ENCODE peak calls at places on chromosome 15, in five cellular contexts. L is sigmoid colon; K is activated CD8-positive, alpha-beta memory T cell treated with anti-CD3 and anti-CD28 coated beads for 24 hours; E is nucleus accumbens; X is naive B cell. W is an unnamed sample.
A peak's percentile ranks its signal among the peaks of the same experiment; 100 is the strongest.

GRCh38 chr15:45377630-45378148 is 655 bp downstream of the GATM start:
- DNase-seq in K (peak; percentile 59), X (no peak), L (peak; percentile 77), E (peak; percentile 66), W (peak; percentile 72)

GRCh38 chr15:50354838-50355611 is at the start of gene GABPB1:
- DNase-seq in L (peak; percentile 92), K (peak; percentile 97), X (peak; percentile 90), E (peak; percentile 94), W (peak; percentile 88)

GRCh38 chr15:50764331-50765201 is 940 bp downstream of the SPPL2A start:
- DNase-seq in L (no peak), K (peak; percentile 50), X (peak; percentile 39), E (no peak), W (peak; percentile 5)

GRCh38 chr15:78626611-78627010 is 5.8 kb upstream of the CHRNA3 start:
- DNase-seq in E (no peak), X (no peak), K (no peak), L (no peak), W (no peak)

GRCh38 chr15:66390670-66391069 is 4.0 kb downstream of the MAP2K1 start:
- DNase-seq in X (peak; percentile 69), K (no peak), E (no peak), L (no peak), W (peak; percentile 67)

GRCh38 chr15:72698938-72699337 is 12.9 kb downstream of the BBS4 start:
- DNase-seq in L (no peak), X (no peak), E (no peak), K (no peak), W (no peak)

GRCh38 chr15:61681676-61682075 is 378.6 kb downstream of the VPS13C start:
- DNase-seq in K (no peak), E (no peak), X (no peak), L (no peak), W (no peak)

GRCh38 chr15:70309716-70310115 is 212.0 kb upstream of the TLE3 start:
- DNase-seq in X (no peak), L (no peak), E (no peak), K (no peak), W (no peak)

GRCh38 chr15:51780636-51781035 is 29.2 kb downstream of the TMOD2 start:
- DNase-seq in E (no peak), X (no peak), K (no peak), L (no peak), W (no peak)

GRCh38 chr15:34682673-34683072 is 72.1 kb downstream of the GJD2 start:
- DNase-seq in L (no peak), X (no peak), E (no peak), K (no peak), W (no peak)

GRCh38 chr15:41096178-41096577 is 19.9 kb downstream of the INO80 start:
- DNase-seq in X (no peak), L (no peak), E (no peak), K (no peak), W (no peak)

GRCh38 chr15:85388506-85388905 is 8.1 kb downstream of the AKAP13 start:
- DNase-seq in L (no peak), K (no peak), X (no peak), E (no peak), W (no peak)

GRCh38 chr15:27817258-27817657 is 281.9 kb downstream of the OCA2 start:
- DNase-seq in L (no peak), E (no peak), K (no peak), X (no peak), W (no peak)

GRCh38 chr15:60477164-60477563 is 1.8 kb downstream of the ICE2 start:
- DNase-seq in L (no peak), K (no peak), E (no peak), X (no peak), W (no peak)

GRCh38 chr15:31387483-31388118 is 61.0 kb downstream of the KLF13 start:
- DNase-seq in E (no peak), K (peak; percentile 75), L (peak; percentile 87), X (no peak), W (peak; percentile 45)

GRCh38 chr15:56732881-56733130 is 503 bp downstream of the ZNF280D start:
- DNase-seq in E (peak; percentile 85), X (no peak), L (no peak), K (no peak), W (no peak)

GRCh38 chr15:49079340-49080039 is 33.2 kb upstream of the SECISBP2L start:
- DNase-seq in L (no peak), E (no peak), K (no peak), X (no peak), W (no peak)

GRCh38 chr15:95538693-95539092 is 791.8 kb upstream of the NR2F2 start:
- DNase-seq in X (no peak), K (no peak), E (no peak), L (no peak), W (no peak)

GRCh38 chr15:69629631-69630161 is 177.1 kb downstream of the RPLP1 start:
- DNase-seq in K (peak; percentile 60), L (no peak), X (no peak), E (no peak), W (no peak)

GRCh38 chr15:29356807-29357206 is 87.2 kb upstream of the NSMCE3 start:
- DNase-seq in K (no peak), X (no peak), L (no peak), E (no peak), W (no peak)

GRCh38 chr15:36499751-36500389 is 79.6 kb upstream of the CDIN1 start:
- DNase-seq in L (no peak), E (no peak), K (no peak), X (no peak), W (no peak)

GRCh38 chr15:85430406-85431204 is 50.2 kb downstream of the AKAP13 start:
- DNase-seq in E (no peak), L (no peak), X (no peak), K (no peak), W (no peak)

GRCh38 chr15:71559098-71559497 is 251.3 kb upstream of the NR2E3 start:
- DNase-seq in X (no peak), L (no peak), K (no peak), E (no peak), W (no peak)

GRCh38 chr15:63203451-63204090 is 14.2 kb downstream of the RAB8B start:
- DNase-seq in E (no peak), L (no peak), K (no peak), X (peak; percentile 53), W (no peak)

GRCh38 chr15:98160236-98160635 is 199.7 kb downstream of the ARRDC4 start:
- DNase-seq in X (peak; percentile 52), K (no peak), L (no peak), E (no peak), W (no peak)

GRCh38 chr15:51348688-51349087 is 7.2 kb downstream of the GLDN start:
- DNase-seq in K (no peak), L (no peak), X (no peak), E (no peak), W (peak; percentile 86)

GRCh38 chr15:77180757-77181156 is 109.8 kb upstream of the TSPAN3 start:
- DNase-seq in X (no peak), K (no peak), L (no peak), E (no peak), W (no peak)

GRCh38 chr15:101811902-101812301 is at the start of gene OR4F15:
- DNase-seq in X (no peak), K (no peak), E (no peak), L (no peak), W (no peak)